ENCODE peak calls at places on chromosomes 1 and 21, in seven cellular contexts. S is CD8-positive, alpha-beta T cell; F is MM.1S; L is tibial artery; I is uterus; K is mammary epithelial cell; P is fibroblast of lung. U is an unnamed sample. For H3K4me1, the result is how much of the 10 kb centered on the place peaks cover.

GRCh38 chr21:45887121-45887611 is 94.4 kb upstream of the COL6A1 start:
- DNase-seq in S (no peak), F (no peak), L (no peak), I (no peak), K (no peak), P (peak), U (no peak)

GRCh38 chr1:162568802-162569201 is 7.3 kb downstream of the UAP1 start:
- DNase-seq in S (no peak), F (no peak), L (no peak), I (no peak), K (no peak), P (no peak), U (no peak)

GRCh38 chr1:111104981-111105380 is 34.9 kb downstream of the DRAM2 start:
- DNase-seq in S (no peak), F (no peak), L (no peak), I (no peak), K (no peak), P (no peak), U (no peak)

GRCh38 chr1:92843429-92844352 is 11.9 kb downstream of the RPL5 start:
- DNase-seq in S (no peak), F (no peak), L (no peak), I (no peak), K (no peak), P (no peak), U (no peak)

GRCh38 chr1:201530741-201531521 is 8.0 kb upstream of the NAV1 start:
- DNase-seq in S (no peak), F (peak), L (peak), I (peak), K (peak), P (peak), U (no peak)

GRCh38 chr1:209648931-209649776 is 3.1 kb downstream of the LAMB3 start:
- DNase-seq in S (no peak), F (no peak), L (no peak), I (no peak), K (peak), P (peak), U (no peak)

GRCh38 chr1:14583788-14584187 is 14.7 kb upstream of the KAZN start:
- DNase-seq in S (no peak), F (no peak), L (no peak), I (no peak), K (no peak), P (no peak), U (no peak)

GRCh38 chr1:205570796-205571537 is 60.8 kb downstream of the ELK4 start:
- DNase-seq in S (no peak), F (no peak), L (no peak), I (no peak), K (peak), P (no peak), U (peak)

GRCh38 chr1:194658090-194658439 is 1471.7 kb upstream of the B3GALT2 start:
- DNase-seq in S (no peak), F (peak), L (no peak), I (no peak), K (peak), P (peak), U (no peak)

GRCh38 chr1:204503122-204503912 is 8.7 kb upstream of the PIK3C2B start:
- DNase-seq in S (peak), F (peak), L (no peak), I (no peak), K (peak), P (peak), U (no peak)

GRCh38 chr21:41817228-41817627 is 50.4 kb upstream of the RIPK4 start:
- DNase-seq in S (peak), F (peak), L (peak), I (peak), K (peak), P (peak), U (no peak)

GRCh38 chr1:190444464-190444863 is 33.2 kb downstream of the BRINP3 start:
- DNase-seq in S (no peak), F (no peak), L (no peak), I (no peak), K (no peak), P (no peak), U (no peak)

GRCh38 chr1:86067626-86068025 is 88.9 kb downstream of the COL24A1 start:
- DNase-seq in S (no peak), F (no peak), L (no peak), I (no peak), K (no peak), P (peak), U (no peak)

GRCh38 chr1:241998950-241999495 is at the start of gene MAP1LC3C:
- DNase-seq in S (no peak), F (no peak), L (no peak), I (no peak), K (no peak), P (no peak), U (no peak)

GRCh38 chr1:86207323-86207722 is 50.8 kb upstream of the COL24A1 start:
- DNase-seq in S (no peak), F (no peak), L (no peak), I (no peak), K (peak), P (peak), U (no peak)

DNA sequence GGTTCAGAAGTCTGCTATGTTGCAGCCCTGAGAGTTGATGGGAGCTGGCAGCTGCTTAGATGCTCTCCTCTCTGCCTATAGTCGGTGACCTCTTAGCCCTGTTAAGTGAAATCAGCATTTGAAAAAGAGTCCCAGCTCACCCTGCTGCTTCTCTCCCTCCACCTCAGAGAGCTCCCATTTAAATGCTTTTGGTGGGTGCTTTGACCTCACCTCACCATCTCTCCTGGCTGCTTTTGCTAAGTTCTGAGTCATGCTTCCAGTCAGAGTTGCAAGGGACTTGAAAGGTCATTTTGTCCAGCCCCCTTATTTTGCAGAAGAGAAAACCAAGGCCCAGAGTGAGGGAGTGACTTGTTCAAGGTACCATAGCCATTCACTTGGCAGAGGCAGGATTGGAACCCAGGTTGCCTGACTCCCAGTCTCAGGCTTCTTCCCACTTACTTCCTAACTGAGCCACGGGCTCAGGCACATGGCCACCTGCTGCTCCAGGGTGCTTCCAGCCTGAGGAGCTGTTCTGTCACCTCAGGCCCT is 3.3 kb downstream of the MAPKAPK2 start:
- DNase-seq in S (no peak), F (no peak), L (no peak), I (no peak), K (peak), P (peak), U (no peak)
- H3K4me1 ChIP-seq in S (under half), F (under half), L (half or more), I (under half), K (under half), P (under half), U (half or more)

GRCh38 chr1:218369688-218370511 is 24.8 kb downstream of the TGFB2 start:
- DNase-seq in S (no peak), F (peak), L (no peak), I (no peak), K (peak), P (peak), U (no peak)
- H3K4me3 ChIP-seq in S (no peak), F (no peak), L (no peak), I (no peak), K (no peak), P (no peak), U (no peak)

DNA sequence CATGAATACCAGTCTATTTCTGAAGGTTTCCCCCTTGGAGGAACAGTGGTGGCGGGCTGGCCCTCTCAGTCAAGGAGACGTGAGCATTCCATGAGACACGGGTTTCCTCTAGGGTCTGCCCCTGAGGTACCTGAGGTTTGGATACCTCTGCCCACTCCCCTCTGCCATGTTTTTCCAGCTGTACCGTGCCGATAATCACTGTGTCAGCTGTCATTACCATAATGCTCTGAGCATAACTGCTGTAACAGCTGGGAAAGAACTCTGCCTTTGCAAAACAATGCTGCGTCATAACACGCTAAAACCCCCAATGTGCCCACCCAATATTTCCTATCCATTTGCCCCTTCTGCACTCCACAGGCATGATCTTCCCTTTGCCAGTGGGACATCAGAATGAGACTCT is 425.1 kb downstream of the KIF26B start:
- DNase-seq in S (no peak), F (no peak), L (no peak), I (no peak), K (no peak), P (no peak), U (no peak)
- H3K27ac ChIP-seq in S (no peak), F (no peak), L (no peak), I (no peak), K (no peak), P (no peak), U (no peak)

GRCh38 chr1:155126494-155127104 is 1.1 kb upstream of the EFNA1 start:
- DNase-seq in S (peak), F (no peak), L (no peak), I (peak), K (no peak), P (peak), U (peak)
- H3K4me1 ChIP-seq in S (under half), F (under half), L (under half), I (under half), K (half or more), P (under half), U (under half)

GRCh38 chr1:94887603-94888171 is 39.2 kb downstream of the CNN3 start:
- DNase-seq in S (no peak), F (no peak), L (no peak), I (no peak), K (no peak), P (no peak), U (no peak)

GRCh38 chr1:94886361-94886760 is 40.5 kb downstream of the CNN3 start:
- DNase-seq in S (no peak), F (no peak), L (no peak), I (no peak), K (no peak), P (no peak), U (no peak)

GRCh38 chr1:94888201-94888600 is 38.7 kb downstream of the CNN3 start:
- DNase-seq in S (no peak), F (no peak), L (no peak), I (no peak), K (no peak), P (no peak), U (no peak)

GRCh38 chr1:94883688-94884087 is 43.2 kb downstream of the CNN3 start:
- DNase-seq in S (no peak), F (peak), L (no peak), I (no peak), K (no peak), P (peak), U (no peak)

GRCh38 chr1:94884101-94884875 is 42.6 kb downstream of the CNN3 start:
- DNase-seq in S (no peak), F (no peak), L (no peak), I (peak), K (peak), P (peak), U (no peak)
- H3K4me3 ChIP-seq in S (peak), F (no peak), L (no peak), I (peak), K (no peak), P (no peak), U (no peak)

GRCh38 chr1:35047188-35047858 is 15.6 kb upstream of the ZMYM6 start:
- DNase-seq in S (no peak), F (no peak), L (no peak), I (no peak), K (peak), P (peak), U (no peak)
- H3K27ac ChIP-seq in S (no peak), F (no peak), L (no peak), I (no peak), K (peak), P (no peak), U (no peak)

GRCh38 chr1:33443705-33444180 is 12.8 kb upstream of the PHC2 start:
- DNase-seq in S (no peak), F (no peak), L (no peak), I (peak), K (no peak), P (peak), U (no peak)

GRCh38 chr1:33443067-33443704 is 12.3 kb upstream of the PHC2 start:
- DNase-seq in S (no peak), F (no peak), L (no peak), I (no peak), K (no peak), P (peak), U (no peak)

GRCh38 chr1:33439662-33440061 is 8.8 kb upstream of the PHC2 start:
- DNase-seq in S (no peak), F (no peak), L (no peak), I (no peak), K (no peak), P (no peak), U (no peak)

GRCh38 chr1:33441088-33441745 is 10.3 kb upstream of the PHC2 start:
- DNase-seq in S (no peak), F (no peak), L (no peak), I (no peak), K (no peak), P (no peak), U (no peak)

GRCh38 chr1:33442141-33442540 is 11.2 kb upstream of the PHC2 start:
- DNase-seq in S (no peak), F (no peak), L (no peak), I (no peak), K (no peak), P (peak), U (no peak)
- H3K4me1 ChIP-seq in S (under half), F (under half), L (under half), I (under half), K (under half), P (under half), U (under half)

GRCh38 chr1:20526267-20526666 is 18.3 kb upstream of the MUL1 start:
- DNase-seq in S (no peak), F (no peak), L (no peak), I (no peak), K (no peak), P (no peak), U (no peak)

GRCh38 chr1:20521960-20522861 is 14.3 kb upstream of the MUL1 start:
- DNase-seq in S (peak), F (peak), L (peak), I (peak), K (peak), P (peak), U (no peak)
- H3K4me3 ChIP-seq in S (no peak), F (no peak), L (no peak), I (no peak), K (no peak), P (no peak), U (no peak)